ENCODE peak calls at places on chromosomes 3 and 15, in five cellular contexts. H is A673, X is gastrocnemius medialis, R is tibial nerve, K is endothelial cell of umbilical vein. I is an unnamed sample. For H3K9me3, the result is how much of the 10 kb centered on the place peaks cover.

GRCh38 chr3:55622116-55622515 is 135.0 kb upstream of the WNT5A start:
- DNase-seq in H (no peak), X (no peak), R (no peak), K (no peak), I (no peak)

GRCh38 chr3:171054231-171054630 is 27.7 kb upstream of the SLC2A2 start:
- DNase-seq in H (no peak), X (no peak), R (no peak), K (no peak), I (no peak)

GRCh38 chr3:138944842-138945645 is 1.9 kb downstream of the FOXL2 start:
- DNase-seq in H (no peak), X (no peak), R (no peak), K (no peak), I (no peak)

GRCh38 chr3:3081659-3082546 is 28.3 kb downstream of the IL5RA start:
- DNase-seq in H (no peak), X (no peak), R (no peak), K (no peak), I (no peak)

GRCh38 chr15:25179673-25180511 is 225.1 kb downstream of the SNRPN start:
- DNase-seq in H (no peak), X (no peak), R (no peak), K (no peak), I (peak)

GRCh38 chr3:57179580-57180410 is 14.6 kb upstream of the IL17RD start:
- DNase-seq in H (no peak), X (no peak), R (no peak), K (peak), I (no peak)

GRCh38 chr3:10709110-10709781 is 106.8 kb upstream of the SLC6A11 start:
- DNase-seq in H (no peak), X (no peak), R (no peak), K (no peak), I (no peak)

GRCh38 chr3:97896547-97896946 is 74.7 kb downstream of the CRYBG3 start:
- DNase-seq in H (peak), X (no peak), R (no peak), K (no peak), I (no peak)

GRCh38 chr3:79414821-79415220 is 353.0 kb downstream of the ROBO1 start:
- DNase-seq in H (no peak), X (peak), R (no peak), K (no peak), I (no peak)

GRCh38 chr3:47512416-47513124 is 942 bp downstream of the ELP6 start:
- DNase-seq in H (no peak), X (no peak), R (no peak), K (peak), I (peak)

GRCh38 chr3:76203578-76203977 is 418.2 kb upstream of the ZNF717 start:
- DNase-seq in H (no peak), X (no peak), R (no peak), K (no peak), I (no peak)

GRCh38 chr15:70833897-70834765 is 19.8 kb downstream of the LARP6 start:
- DNase-seq in H (peak), X (peak), R (no peak), K (peak), I (no peak)

GRCh38 chr3:52534281-52535183 is 875 bp upstream of the NT5DC2 start:
- DNase-seq in H (no peak), X (peak), R (no peak), K (no peak), I (peak)

GRCh38 chr3:78140866-78141658 is 1101.2 kb downstream of the ROBO2 start:
- DNase-seq in H (no peak), X (no peak), R (no peak), K (peak), I (no peak)

GRCh38 chr3:62134061-62134496 is 239.3 kb downstream of the FEZF2 start:
- DNase-seq in H (peak), X (peak), R (no peak), K (peak), I (no peak)

GRCh38 chr3:184417619-184418327 is 37.9 kb downstream of the CHRD start:
- DNase-seq in H (peak), X (peak), R (peak), K (peak), I (peak)

GRCh38 chr3:60160105-60160791 is 1091.0 kb downstream of the FHIT start:
- DNase-seq in H (no peak), X (no peak), R (no peak), K (no peak), I (no peak)

GRCh38 chr3:149388001-149388435 is 10.6 kb upstream of the TM4SF1 start:
- DNase-seq in H (no peak), X (no peak), R (no peak), K (peak), I (no peak)

GRCh38 chr3:124860599-124860998 is 26.6 kb downstream of the ITGB5 start:
- DNase-seq in H (no peak), X (peak), R (no peak), K (peak), I (no peak)

GRCh38 chr15:81809543-81809942 is 236.3 kb downstream of the MEX3B start:
- DNase-seq in H (peak), X (no peak), R (no peak), K (peak), I (no peak)

GRCh38 chr3:177015881-177016280 is 181.4 kb downstream of the TBL1XR1 start:
- DNase-seq in H (no peak), X (no peak), R (no peak), K (no peak), I (no peak)

GRCh38 chr3:141370065-141370533 is 1.8 kb downstream of the ZBTB38 start:
- DNase-seq in H (peak), X (peak), R (no peak), K (peak), I (no peak)

GRCh38 chr15:23588268-23588667 is 22.8 kb downstream of the MKRN3 start:
- DNase-seq in H (no peak), X (no peak), R (no peak), K (no peak), I (no peak)

GRCh38 chr3:78919021-78919755 is 848.6 kb downstream of the ROBO1 start:
- DNase-seq in H (peak), X (no peak), R (no peak), K (no peak), I (no peak)

GRCh38 chr3:128787256-128788253 is 61.6 kb downstream of the RAB7A start:
- DNase-seq in H (peak), X (no peak), R (no peak), K (no peak), I (no peak)

GRCh38 chr15:72033711-72034110 is 84.2 kb downstream of the MYO9A start:
- DNase-seq in H (no peak), X (no peak), R (no peak), K (no peak), I (no peak)

GRCh38 chr3:151864423-151865101 is 8.9 kb upstream of the SUCNR1 start:
- DNase-seq in H (peak), X (no peak), R (no peak), K (peak), I (no peak)

GRCh38 chr15:58793862-58794261 is 22.8 kb downstream of the MINDY2 start:
- DNase-seq in H (peak), X (no peak), R (no peak), K (no peak), I (no peak)

GRCh38 chr15:61157933-61158332 is 71.2 kb downstream of the RORA start:
- DNase-seq in H (no peak), X (peak), R (peak), K (no peak), I (peak)

GRCh38 chr15:79540551-79540950 is 108.4 kb downstream of the MINAR1 start:
- DNase-seq in H (no peak), X (no peak), R (no peak), K (no peak), I (no peak)
- TF ChIP-seq CTCF in H (no peak), X (no peak), R (no peak), K (no peak), I (no peak)

GRCh38 chr3:155101398-155101797 is 21.3 kb downstream of the MME start:
- DNase-seq in H (no peak), X (no peak), R (no peak), K (no peak), I (no peak)
- H3K9me3 ChIP-seq in H (under half), X (under half), R (under half), K (under half), I (under half)

GRCh38 chr15:97998307-97999071 is 38.0 kb downstream of the ARRDC4 start:
- DNase-seq in H (peak), X (no peak), R (no peak), K (no peak), I (no peak)

GRCh38 chr15:97992831-97993230 is 32.3 kb downstream of the ARRDC4 start:
- DNase-seq in H (no peak), X (no peak), R (no peak), K (no peak), I (no peak)

GRCh38 chr15:97995192-97995591 is 34.7 kb downstream of the ARRDC4 start:
- DNase-seq in H (no peak), X (no peak), R (no peak), K (no peak), I (no peak)

GRCh38 chr15:97993310-97993738 is 32.8 kb downstream of the ARRDC4 start:
- DNase-seq in H (peak), X (no peak), R (no peak), K (peak), I (no peak)

DNA sequence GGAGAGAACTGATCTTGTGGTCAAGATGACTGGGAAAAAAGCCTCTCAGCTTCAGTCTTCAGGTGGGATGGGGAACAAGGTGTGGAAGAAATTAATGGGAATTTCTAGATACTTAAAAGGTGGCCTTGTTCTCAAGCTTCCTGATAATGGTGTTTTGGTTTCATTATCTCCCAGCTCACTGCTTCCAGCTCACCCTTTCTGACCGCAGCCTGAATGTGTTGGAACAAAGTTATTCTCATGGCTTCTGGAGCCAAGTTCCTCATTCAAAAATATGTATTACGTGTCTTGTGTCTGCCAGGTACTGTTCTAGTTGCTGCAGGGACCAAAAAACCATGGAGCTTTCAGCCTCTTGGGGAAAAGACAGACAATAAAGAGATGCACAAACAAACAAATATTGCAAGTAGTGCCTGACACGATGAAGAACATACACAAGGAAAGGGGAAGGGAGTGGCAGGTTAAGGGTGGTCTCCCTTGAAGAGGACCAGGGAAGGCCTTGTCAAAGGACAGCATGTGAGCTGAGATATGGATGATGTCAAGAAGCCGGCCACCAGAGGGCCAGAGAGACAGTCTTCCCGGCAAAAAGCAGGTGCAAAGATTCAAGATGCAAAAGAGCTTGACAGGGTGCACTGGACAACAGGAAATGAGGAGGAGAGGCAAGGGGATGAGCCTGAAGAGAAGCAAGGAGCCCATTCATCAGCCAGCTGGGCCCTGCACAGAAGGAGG is 35.5 kb downstream of the ARRDC4 start:
- DNase-seq in H (peak), X (no peak), R (no peak), K (peak), I (no peak)
- TF ChIP-seq CTCF in H (peak), X (no peak), R (no peak), K (peak), I (no peak)

GRCh38 chr3:119257111-119257510 is 16.4 kb upstream of the B4GALT4 start:
- DNase-seq in H (no peak), X (no peak), R (no peak), K (no peak), I (no peak)

GRCh38 chr3:119259821-119260220 is 19.1 kb upstream of the B4GALT4 start:
- DNase-seq in H (no peak), X (no peak), R (no peak), K (no peak), I (no peak)

GRCh38 chr3:119257654-119258410 is 17.2 kb upstream of the B4GALT4 start:
- DNase-seq in H (no peak), X (no peak), R (no peak), K (no peak), I (no peak)

GRCh38 chr3:119258915-119259314 is 18.2 kb upstream of the B4GALT4 start:
- DNase-seq in H (no peak), X (no peak), R (no peak), K (no peak), I (no peak)

GRCh38 chr3:119255214-119255613 is 14.5 kb upstream of the B4GALT4 start:
- DNase-seq in H (no peak), X (no peak), R (no peak), K (no peak), I (no peak)
- H3K9me3 ChIP-seq in H (under half), X (under half), R (under half), K (under half), I (under half)

DNA sequence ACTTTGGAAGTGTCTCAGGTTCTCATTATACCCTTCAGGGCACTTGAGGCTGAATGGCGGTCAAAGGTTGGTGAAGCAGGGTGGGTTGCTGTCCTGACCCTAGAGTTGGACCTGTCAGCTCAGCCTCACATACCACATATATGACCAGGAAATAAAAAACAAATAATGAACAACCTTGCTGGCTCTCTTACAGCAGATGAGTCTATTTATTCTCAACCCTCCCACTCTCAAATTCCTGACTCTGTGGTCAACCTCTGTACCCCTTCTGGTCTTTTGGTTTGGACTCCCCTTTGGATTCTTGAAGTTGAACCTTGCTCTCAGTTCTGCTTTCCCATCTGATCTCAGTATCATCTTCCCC is 16.9 kb downstream of the PPP2R3A start:
- DNase-seq in H (no peak), X (no peak), R (no peak), K (no peak), I (no peak)
- TF ChIP-seq CTCF in H (no peak), X (no peak), R (no peak), K (no peak), I (no peak)